ENCODE peak calls at places on chromosomes 13 and 19, in seven cellular contexts. V is AG09309, P is retinal pigment epithelial cell, J is BJ, T is cardiac muscle cell, C is SHP77, R is RWPE2. G is an unnamed sample.

GRCh38 chr19:3617463-3617862 is 9.1 kb downstream of the CACTIN start:
- DNase-seq in C (no peak), P (no peak), V (no peak), R (peak; percentile 43), T (no peak), J (no peak), G (no peak)

GRCh38 chr19:15323496-15324235 is 8.7 kb downstream of the BRD4 start:
- DNase-seq in V (no peak), J (no peak), C (no peak), T (no peak), P (no peak), R (no peak), G (no peak)

GRCh38 chr13:113765241-113765910 is 6.3 kb downstream of the TMEM255B start:
- DNase-seq in R (no peak), T (no peak), P (no peak), C (no peak), V (no peak), J (no peak), G (no peak)

GRCh38 chr13:95352486-95352885 is 51.2 kb upstream of the ABCC4 start:
- DNase-seq in J (no peak), R (no peak), P (peak; percentile 27), V (no peak), C (no peak), T (no peak), G (no peak)

GRCh38 chr13:76707360-76707759 is 178.8 kb downstream of the KCTD12 start:
- DNase-seq in J (no peak), C (no peak), V (no peak), T (no peak), P (no peak), R (no peak), G (no peak)

GRCh38 chr13:83810136-83810535 is 72.1 kb downstream of the SLITRK1 start:
- DNase-seq in T (no peak), J (no peak), C (no peak), V (no peak), R (no peak), P (no peak), G (no peak)

GRCh38 chr19:16369664-16370576 is 45.3 kb downstream of the KLF2 start:
- DNase-seq in J (no peak), T (no peak), C (no peak), V (no peak), P (no peak), R (no peak), G (no peak)

GRCh38 chr19:38952395-38953165 is 21.8 kb downstream of the MRPS12 start:
- DNase-seq in J (no peak), P (no peak), R (no peak), V (no peak), T (peak; percentile 43), C (peak; percentile 90), G (peak; percentile 78)

GRCh38 chr13:33313504-33313903 is 27.9 kb upstream of the STARD13 start:
- DNase-seq in C (no peak), T (no peak), V (no peak), R (no peak), J (no peak), P (no peak), G (no peak)

GRCh38 chr19:54311486-54311885 is 1.5 kb downstream of the LILRA5 start:
- DNase-seq in P (no peak), C (no peak), T (no peak), R (no peak), V (no peak), J (no peak), G (no peak)

GRCh38 chr13:113846639-113847318 is 17.1 kb downstream of the GAS6 start:
- DNase-seq in J (no peak), T (no peak), C (no peak), R (peak; percentile 48), P (no peak), V (no peak), G (no peak)

GRCh38 chr19:8255426-8256125 is 46.4 kb downstream of the CERS4 start:
- DNase-seq in J (no peak), V (no peak), T (no peak), R (no peak), C (no peak), P (no peak), G (no peak)

GRCh38 chr19:28468701-28469459 is 744.1 kb downstream of the UQCRFS1 start:
- DNase-seq in J (peak; percentile 44), T (no peak), C (no peak), R (no peak), V (peak; percentile 55), P (no peak), G (peak; percentile 50)

GRCh38 chr13:40169476-40169875 is 497.0 kb downstream of the FOXO1 start:
- DNase-seq in J (no peak), C (no peak), T (no peak), V (no peak), P (no peak), R (no peak), G (peak; percentile 10)

GRCh38 chr19:28313633-28314032 is 899.3 kb downstream of the UQCRFS1 start:
- DNase-seq in V (peak; percentile 88), C (no peak), J (peak; percentile 88), R (no peak), P (no peak), T (no peak), G (peak; percentile 84)

GRCh38 chr13:32023698-32024097 is 7.9 kb upstream of the FRY start:
- DNase-seq in C (no peak), R (no peak), V (no peak), T (no peak), P (no peak), J (no peak), G (no peak)